ENCODE peak calls at places on chromosomes 11 and 22, in four cellular contexts. M, L, X and G are unnamed samples. For H3K9me3, the result is how much of the 10 kb centered on the place peaks cover.

GRCh38 chr11:16776716-16777115 is 38.3 kb downstream of the C11orf58 start:
- DNase-seq in X (no peak), L (no peak), M (no peak), G (no peak)

GRCh38 chr11:87224486-87224885 is 186.8 kb downstream of the TMEM135 start:
- DNase-seq in X (no peak), M (no peak), L (no peak), G (no peak)

GRCh38 chr11:14423633-14424032 is 64.7 kb upstream of the RRAS2 start:
- DNase-seq in M (no peak), L (peak), X (no peak), G (no peak)

GRCh38 chr11:117973446-117973922 is 12.7 kb upstream of the IL10RA start:
- DNase-seq in X (no peak), M (no peak), L (no peak), G (no peak)

GRCh38 chr11:33703771-33704170 is 3.1 kb upstream of the C11orf91 start:
- DNase-seq in X (no peak), L (peak), M (peak), G (no peak)

GRCh38 chr11:92455221-92455790 is 230.7 kb downstream of the FAT3 start:
- DNase-seq in L (no peak), X (no peak), M (no peak), G (no peak)

GRCh38 chr11:19508166-19508565 is 204.5 kb upstream of the NAV2 start:
- DNase-seq in M (no peak), L (peak), X (peak), G (no peak)

GRCh38 chr11:119056397-119056999 is 507 bp downstream of the HYOU1 start:
- DNase-seq in X (no peak), L (peak), M (peak), G (no peak)

GRCh38 chr11:67572747-67573419 is 10.7 kb upstream of the GSTP1 start:
- DNase-seq in L (peak), M (peak), X (peak), G (no peak)

GRCh38 chr11:95337175-95337957 is 106.4 kb upstream of the SESN3 start:
- DNase-seq in X (peak), M (peak), L (no peak), G (no peak)

GRCh38 chr11:87851234-87851633 is 324.0 kb downstream of the RAB38 start:
- DNase-seq in L (peak), X (no peak), M (no peak), G (no peak)

GRCh38 chr11:69700278-69701140 is 3.3 kb downstream of the FGF19 start:
- DNase-seq in L (peak), M (no peak), X (peak), G (no peak)

GRCh38 chr11:111460752-111461305 is 51.4 kb downstream of the BTG4 start:
- DNase-seq in X (no peak), M (no peak), L (no peak), G (no peak)

GRCh38 chr11:73240190-73240781 is 22.2 kb downstream of the P2RY2 start:
- DNase-seq in M (no peak), X (peak), L (no peak), G (no peak)

GRCh38 chr11:8267831-8268529 is 4.3 kb upstream of the LMO1 start:
- DNase-seq in X (peak), M (no peak), L (no peak), G (no peak)

GRCh38 chr11:111723595-111723994 is 42.6 kb downstream of the PPP2R1B start:
- DNase-seq in X (no peak), L (no peak), M (no peak), G (no peak)

GRCh38 chr11:9874466-9874865 is 210.6 kb downstream of the SWAP70 start:
- DNase-seq in X (no peak), L (no peak), M (no peak), G (no peak)

GRCh38 chr11:113314389-113315301 is at the start of gene TTC12:
- DNase-seq in X (peak), L (peak), M (peak), G (peak)

GRCh38 chr11:63165710-63166310 is 21.8 kb upstream of the SLC22A24 start:
- DNase-seq in M (no peak), L (peak), X (no peak), G (no peak)

GRCh38 chr11:94219771-94220170 is 84.6 kb upstream of the IZUMO1R start:
- DNase-seq in L (peak), X (no peak), M (no peak), G (no peak)

GRCh38 chr11:116657842-116658825 is 114.7 kb downstream of the BUD13 start:
- DNase-seq in X (no peak), L (no peak), M (no peak), G (no peak)

GRCh38 chr22:40107244-40107643 is 70.5 kb upstream of the TNRC6B start:
- DNase-seq in L (no peak), M (no peak), X (no peak), G (no peak)
- H3K4me3 ChIP-seq in L (peak), M (peak), X (peak), G (no peak)

GRCh38 chr11:34898474-34898873 is 17.7 kb downstream of the APIP start:
- DNase-seq in M (no peak), L (no peak), X (no peak), G (no peak)
- H3K9me3 ChIP-seq in M (under half), L (under half), X (under half), G (under half)

GRCh38 chr22:28821452-28821851 is 21.1 kb upstream of the XBP1 start:
- DNase-seq in X (peak), L (no peak), M (no peak), G (no peak)

GRCh38 chr22:28816994-28817530 is 16.7 kb upstream of the XBP1 start:
- DNase-seq in X (no peak), L (no peak), M (no peak), G (no peak)

GRCh38 chr22:28817919-28818859 is 17.8 kb upstream of the XBP1 start:
- DNase-seq in X (peak), L (peak), M (peak), G (no peak)

GRCh38 chr22:28820885-28821284 is 20.5 kb upstream of the XBP1 start:
- DNase-seq in M (no peak), L (no peak), X (no peak), G (no peak)

DNA sequence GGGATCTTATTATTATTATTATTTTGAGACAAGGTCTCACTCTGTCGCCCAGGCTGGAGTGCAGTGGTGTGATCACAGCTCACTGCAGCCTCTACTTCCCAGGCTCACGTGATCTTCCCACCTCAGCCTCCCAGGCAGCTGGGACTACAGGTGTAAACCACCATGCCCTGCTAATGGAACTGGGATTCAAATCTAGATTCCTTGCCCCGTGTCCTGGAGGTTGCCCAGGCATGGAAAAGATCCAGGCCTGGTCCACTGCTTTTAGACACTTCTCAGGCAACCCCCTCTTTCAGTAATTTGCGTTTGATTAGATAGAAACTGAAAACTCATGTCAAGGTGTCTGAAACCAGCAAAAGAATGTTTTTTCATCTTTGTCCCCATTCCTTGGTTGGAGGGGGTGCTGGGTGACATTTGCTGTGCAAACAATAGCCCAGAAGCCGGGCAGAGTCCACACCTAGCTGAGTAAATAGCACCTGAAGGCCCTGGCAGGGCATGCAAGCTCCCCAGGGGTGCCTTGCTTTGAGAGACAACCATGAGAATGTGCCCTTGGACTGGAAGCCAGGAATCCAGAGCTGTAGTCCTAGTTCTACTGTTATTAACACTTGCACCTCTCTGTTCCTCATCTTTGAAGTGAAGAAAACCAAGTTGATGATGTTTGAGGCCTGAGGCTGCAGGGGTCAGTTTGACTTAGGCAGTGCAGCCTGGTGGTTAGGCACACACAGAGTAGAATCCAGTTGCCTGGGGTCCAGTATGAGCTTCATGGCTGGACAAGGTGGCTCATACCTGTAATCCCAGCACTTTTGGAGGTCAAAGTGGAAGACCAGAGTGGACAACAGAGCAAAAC is 19.1 kb upstream of the XBP1 start:
- DNase-seq in L (peak), X (peak), M (no peak), G (no peak)
- H3K4me3 ChIP-seq in L (no peak), X (no peak), M (no peak), G (no peak)

GRCh38 chr22:48433647-48434046 is 1394.0 kb downstream of the BRD1 start:
- DNase-seq in L (no peak), M (no peak), X (no peak), G (no peak)

GRCh38 chr22:48431014-48431413 is 1396.7 kb downstream of the BRD1 start:
- DNase-seq in M (no peak), X (no peak), L (no peak), G (no peak)

GRCh38 chr22:48431536-48432315 is 1395.9 kb downstream of the BRD1 start:
- DNase-seq in X (no peak), L (no peak), M (no peak), G (no peak)

GRCh38 chr22:48434156-48434867 is 1393.4 kb downstream of the BRD1 start:
- DNase-seq in M (no peak), L (no peak), X (peak), G (no peak)

GRCh38 chr22:48432721-48433518 is 1394.8 kb downstream of the BRD1 start:
- DNase-seq in M (no peak), L (no peak), X (no peak), G (no peak)
- H3K9me3 ChIP-seq in M (under half), L (under half), X (under half), G (under half)